ENCODE peak calls at places on chromosomes 4 and X, in eight cellular contexts. D is astrocyte of the spinal cord, J is heart right ventricle, G is brain microvascular endothelial cell, P is HepG2, V is astrocyte of the cerebellum, I is transverse colon, R is upper lobe of left lung. C is an unnamed sample.

GRCh38 chr4:78784255-78784654 is 8.1 kb downstream of the BMP2K start:
- DNase-seq in D (peak), J (no peak), G (peak), P (no peak), V (peak), I (no peak), R (no peak), C (peak)

GRCh38 chr4:126106658-126107057 is 791.9 kb downstream of the FAT4 start:
- DNase-seq in D (no peak), J (no peak), G (no peak), P (peak), V (no peak), I (no peak), R (no peak), C (peak)

GRCh38 chr4:75069493-75070074 is 136.7 kb downstream of the PARM1 start:
- DNase-seq in D (no peak), J (no peak), G (no peak), P (no peak), V (no peak), I (no peak), R (no peak), C (no peak)

GRCh38 chr4:182142146-182143085 is 100.8 kb upstream of the TENM3 start:
- DNase-seq in D (peak), J (no peak), G (no peak), P (no peak), V (peak), I (no peak), R (peak), C (peak)

GRCh38 chrX:46279925-46280313 is 265.3 kb downstream of the ZNF674 start:
- DNase-seq in D (no peak), J (no peak), G (no peak), P (no peak), V (no peak), I (no peak), R (no peak), C (peak)

GRCh38 chr4:149997881-149998421 is 80.3 kb upstream of the DCLK2 start:
- DNase-seq in D (peak), J (no peak), G (no peak), P (peak), V (no peak), I (peak), R (no peak), C (no peak)

GRCh38 chr4:26719954-26720552 is 136.2 kb downstream of the TBC1D19 start:
- DNase-seq in D (peak), J (no peak), G (no peak), P (no peak), V (no peak), I (no peak), R (no peak), C (peak)

GRCh38 chr4:89753601-89754066 is 83.3 kb downstream of the SNCA start:
- DNase-seq in D (peak), J (no peak), G (peak), P (peak), V (peak), I (no peak), R (no peak), C (peak)

GRCh38 chr4:40552536-40552935 is 77.1 kb downstream of the RBM47 start:
- DNase-seq in D (peak), J (no peak), G (no peak), P (no peak), V (peak), I (no peak), R (no peak), C (no peak)

GRCh38 chr4:101989551-101989950 is 199.0 kb downstream of the BANK1 start:
- DNase-seq in D (no peak), J (no peak), G (no peak), P (no peak), V (no peak), I (no peak), R (no peak), C (no peak)

GRCh38 chr4:74438661-74439060 is 6.3 kb upstream of the AREG start:
- DNase-seq in D (no peak), J (no peak), G (no peak), P (no peak), V (no peak), I (no peak), R (no peak), C (no peak)

GRCh38 chrX:106484233-106484632 is 127.5 kb upstream of the RADX start:
- DNase-seq in D (no peak), J (no peak), G (no peak), P (no peak), V (no peak), I (no peak), R (no peak), C (no peak)

GRCh38 chrX:53241558-53241957 is 16.6 kb upstream of the KDM5C start:
- DNase-seq in D (no peak), J (no peak), G (no peak), P (no peak), V (no peak), I (no peak), R (no peak), C (no peak)

GRCh38 chr4:166042510-166043055 is 169.5 kb downstream of the TLL1 start:
- DNase-seq in D (no peak), J (peak), G (no peak), P (no peak), V (no peak), I (no peak), R (no peak), C (no peak)

GRCh38 chrX:67543818-67544217 is at the start of gene AR:
- DNase-seq in D (peak), J (peak), G (peak), P (no peak), V (peak), I (peak), R (peak), C (peak)

GRCh38 chrX:68665502-68665901 is 18.0 kb downstream of the STARD8 start:
- DNase-seq in D (no peak), J (peak), G (no peak), P (no peak), V (no peak), I (no peak), R (no peak), C (peak)

GRCh38 chr4:142585411-142585810 is 260.7 kb downstream of the INPP4B start:
- DNase-seq in D (no peak), J (no peak), G (no peak), P (no peak), V (no peak), I (no peak), R (no peak), C (peak)

GRCh38 chr4:89834486-89835209 is 2.3 kb downstream of the SNCA start:
- DNase-seq in D (no peak), J (no peak), G (no peak), P (no peak), V (no peak), I (no peak), R (no peak), C (no peak)

GRCh38 chr4:82918091-82918490 is 17.6 kb downstream of the THAP9 start:
- DNase-seq in D (no peak), J (no peak), G (no peak), P (no peak), V (no peak), I (no peak), R (no peak), C (no peak)

GRCh38 chr4:157221895-157222763 is 1.6 kb downstream of the GRIA2 start:
- DNase-seq in D (peak), J (no peak), G (no peak), P (no peak), V (no peak), I (no peak), R (peak), C (no peak)

GRCh38 chr4:105022811-105023667 is 123.6 kb upstream of the TET2 start:
- DNase-seq in D (peak), J (no peak), G (no peak), P (no peak), V (peak), I (no peak), R (no peak), C (peak)

GRCh38 chrX:68895339-68896250 is 66.8 kb downstream of the EFNB1 start:
- DNase-seq in D (peak), J (peak), G (no peak), P (peak), V (no peak), I (peak), R (no peak), C (peak)

GRCh38 chrX:150806827-150807226 is 91.6 kb downstream of the CD99L2 start:
- DNase-seq in D (no peak), J (no peak), G (no peak), P (peak), V (no peak), I (no peak), R (no peak), C (no peak)

GRCh38 chrX:119393144-119393543 is 6.0 kb upstream of the SLC25A43 start:
- DNase-seq in D (no peak), J (no peak), G (no peak), P (no peak), V (no peak), I (no peak), R (no peak), C (no peak)

GRCh38 chr4:160864253-160864652 is 1299.5 kb downstream of the FSTL5 start:
- DNase-seq in D (peak), J (no peak), G (no peak), P (no peak), V (no peak), I (no peak), R (no peak), C (no peak)

GRCh38 chrX:30561191-30561590 is 16.4 kb downstream of the TASL start:
- DNase-seq in D (no peak), J (peak), G (no peak), P (no peak), V (no peak), I (peak), R (no peak), C (peak)

GRCh38 chrX:16155586-16155985 is 11.7 kb upstream of the MAGEB17 start:
- DNase-seq in D (no peak), J (no peak), G (no peak), P (no peak), V (no peak), I (no peak), R (no peak), C (no peak)

DNA sequence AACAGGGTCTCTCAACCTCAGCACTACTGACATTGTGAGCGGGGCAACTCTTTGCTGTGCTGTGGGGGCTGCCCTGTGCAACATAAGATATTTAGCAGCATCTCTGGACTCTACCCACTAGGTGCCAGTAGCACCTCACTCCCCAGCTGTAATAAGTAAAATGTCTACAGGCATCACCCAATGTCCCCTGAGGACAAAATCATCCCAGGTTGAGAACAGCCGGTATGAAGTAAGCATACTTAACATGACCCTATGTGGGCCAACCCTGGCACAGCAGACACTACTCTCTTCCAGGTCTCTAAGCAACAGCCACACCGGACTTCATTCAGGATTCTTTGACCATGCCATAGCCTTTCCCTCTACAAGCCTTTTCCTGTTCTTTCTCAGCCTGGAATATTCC is 10.5 kb upstream of the MGST2 start:
- DNase-seq in D (peak), J (no peak), G (peak), P (peak), V (no peak), I (no peak), R (no peak), C (peak)
- TF ChIP-seq CTCF in D (peak), J (peak), G (peak), P (peak), V (peak), I (no peak), R (peak), C (peak)

GRCh38 chr4:6876440-6876839 is 33.2 kb upstream of the TBC1D14 start:
- DNase-seq in D (no peak), J (no peak), G (no peak), P (no peak), V (no peak), I (no peak), R (no peak), C (peak)
- H3K4me3 ChIP-seq in D (no peak), J (no peak), G (no peak), P (no peak), V (no peak), I (no peak), R (no peak), C (no peak)

GRCh38 chr4:71167083-71167482 is 171.7 kb upstream of the SLC4A4 start:
- DNase-seq in D (no peak), J (no peak), G (no peak), P (no peak), V (no peak), I (no peak), R (no peak), C (no peak)
- TF ChIP-seq CTCF in D (no peak), J (no peak), G (no peak), P (no peak), V (no peak), I (no peak), R (no peak), C (no peak)

GRCh38 chr4:169791527-169792156 is 33.9 kb upstream of the HPF1 start:
- DNase-seq in D (peak), J (peak), G (peak), P (peak), V (peak), I (peak), R (peak), C (peak)

GRCh38 chr4:169795585-169795984 is 37.8 kb upstream of the HPF1 start:
- DNase-seq in D (peak), J (no peak), G (no peak), P (no peak), V (peak), I (no peak), R (no peak), C (no peak)

GRCh38 chr4:169791064-169791463 is 33.3 kb upstream of the HPF1 start:
- DNase-seq in D (peak), J (no peak), G (no peak), P (no peak), V (no peak), I (no peak), R (no peak), C (no peak)
- H3K4me3 ChIP-seq in D (no peak), J (peak), G (no peak), P (no peak), V (no peak), I (no peak), R (no peak), C (no peak)

DNA sequence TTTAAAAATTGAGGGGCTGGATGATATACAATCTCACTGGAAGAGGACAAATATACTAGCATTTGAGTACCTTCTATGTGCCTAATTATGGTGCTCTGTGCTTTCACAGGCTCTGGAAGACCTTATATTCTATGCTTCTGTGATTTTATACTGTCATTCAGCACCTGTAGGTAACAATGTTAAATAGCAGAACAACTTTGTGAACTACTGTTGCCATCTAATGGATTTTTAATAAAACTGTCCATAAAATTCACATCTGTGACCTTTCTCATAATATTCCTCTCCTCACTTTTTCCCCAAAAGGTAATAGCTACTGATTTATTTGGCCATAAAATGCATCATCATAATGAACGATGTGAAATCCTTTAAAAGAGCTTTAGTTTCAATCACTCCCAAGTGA is 21.9 kb downstream of the POU3F4 start:
- DNase-seq in D (no peak), J (no peak), G (no peak), P (no peak), V (no peak), I (no peak), R (no peak), C (no peak)
- TF ChIP-seq CTCF in D (no peak), J (no peak), G (no peak), P (no peak), V (no peak), I (no peak), R (no peak), C (no peak)

GRCh38 chr4:180827610-180828009 is 1415.6 kb upstream of the TENM3 start:
- DNase-seq in D (peak), J (no peak), G (no peak), P (no peak), V (no peak), I (no peak), R (no peak), C (peak)
- H3K4me3 ChIP-seq in D (no peak), J (peak), G (peak), P (no peak), V (no peak), I (no peak), R (peak), C (no peak)

GRCh38 chr4:115906428-115906827 is 793.0 kb upstream of the NDST4 start:
- DNase-seq in D (no peak), J (no peak), G (no peak), P (no peak), V (no peak), I (no peak), R (no peak), C (no peak)
- TF ChIP-seq CTCF in D (no peak), J (no peak), G (no peak), P (no peak), V (no peak), I (no peak), R (no peak), C (no peak)

DNA sequence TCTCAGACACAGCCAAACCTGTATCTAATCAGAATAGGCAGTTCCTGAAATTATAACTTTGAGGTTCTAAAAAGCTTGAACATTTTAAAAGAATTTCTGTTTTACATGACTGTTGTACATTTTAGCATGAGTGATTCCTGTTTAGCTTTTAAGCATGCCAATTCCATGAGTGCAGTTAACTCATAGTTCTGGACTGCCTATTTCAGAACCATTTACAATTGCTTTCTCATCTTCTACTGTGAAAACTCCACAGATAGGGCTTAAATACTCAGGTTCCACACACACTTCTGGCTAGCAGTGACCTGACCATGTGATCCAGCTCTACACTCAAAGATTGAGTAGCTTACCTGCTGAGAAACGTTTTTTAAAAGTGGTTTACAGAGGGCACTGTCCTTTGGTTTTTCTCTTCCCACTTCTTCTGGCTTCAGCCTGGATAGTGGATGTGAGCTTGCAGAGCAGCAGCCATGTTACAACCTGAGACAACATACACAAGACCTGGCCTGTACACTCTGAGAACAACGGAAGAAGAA is 280.8 kb downstream of the ANKRD50 start:
- DNase-seq in D (no peak), J (no peak), G (no peak), P (no peak), V (no peak), I (no peak), R (no peak), C (peak)
- H3K4me3 ChIP-seq in D (no peak), J (no peak), G (no peak), P (no peak), V (no peak), I (no peak), R (no peak), C (no peak)

C was measured in cardiac fibroblast.